ENCODE peak calls at places on chromosomes 3 and 15, in four cellular contexts. W is GM13976, J is GM10248, R is GM20000. B is an unnamed sample.

GRCh38 chr3:8327739-8328138 is 173.9 kb upstream of the LMCD1 start:
- DNase-seq in W (no peak), J (no peak), R (no peak), B (no peak)

GRCh38 chr15:70633394-70633793 is 130.0 kb downstream of the UACA start:
- DNase-seq in W (no peak), J (no peak), R (no peak), B (no peak)

GRCh38 chr3:26104856-26105255 is 315.0 kb downstream of the OXSM start:
- DNase-seq in W (no peak), J (no peak), R (no peak), B (no peak)

GRCh38 chr3:37973250-37974054 is 17.1 kb upstream of the VILL start:
- DNase-seq in W (no peak), J (no peak), R (no peak), B (no peak)

GRCh38 chr3:151476344-151477018 is 15.6 kb upstream of the IGSF10 start:
- DNase-seq in W (no peak), J (no peak), R (no peak), B (no peak)

GRCh38 chr3:116394365-116394764 is 50.9 kb downstream of the LSAMP start:
- DNase-seq in W (no peak), J (no peak), R (no peak), B (no peak)

GRCh38 chr15:42427429-42428223 is 63.3 kb downstream of the ZNF106 start:
- DNase-seq in W (no peak), J (no peak), R (no peak), B (no peak)

GRCh38 chr3:57048052-57048671 is 12.3 kb upstream of the SPATA12 start:
- DNase-seq in W (no peak), J (no peak), R (no peak), B (no peak)

GRCh38 chr15:51144021-51144532 is 49.4 kb upstream of the TNFAIP8L3 start:
- DNase-seq in W (no peak), J (no peak), R (no peak), B (no peak)

GRCh38 chr3:123289336-123290106 is 87.8 kb downstream of the SEC22A start:
- DNase-seq in W (no peak), J (no peak), R (no peak), B (no peak)

GRCh38 chr3:111954228-111954990 is 24.4 kb upstream of the ABHD10 start:
- DNase-seq in W (no peak), J (no peak), R (no peak), B (no peak)

GRCh38 chr3:57794501-57794900 is 38.4 kb downstream of the SLMAP start:
- DNase-seq in W (no peak), J (no peak), R (no peak), B (no peak)

GRCh38 chr15:43928152-43928551 is 101.3 kb downstream of the WDR76 start:
- DNase-seq in W (no peak), J (no peak), R (no peak), B (no peak)

GRCh38 chr15:66288796-66289195 is 4.6 kb upstream of the DIS3L start:
- DNase-seq in W (no peak), J (no peak), R (no peak), B (no peak)

GRCh38 chr15:61169275-61169903 is 59.7 kb downstream of the RORA start:
- DNase-seq in W (no peak), J (no peak), R (no peak), B (no peak)

GRCh38 chr15:68295430-68295829 is 17.9 kb downstream of the FEM1B start:
- DNase-seq in W (no peak), J (no peak), R (no peak), B (no peak)

GRCh38 chr3:49313902-49314676 is 25.8 kb downstream of the USP4 start:
- DNase-seq in W (no peak), J (no peak), R (peak), B (no peak)

GRCh38 chr3:114799789-114800188 is 347.3 kb downstream of the ZBTB20 start:
- DNase-seq in W (no peak), J (no peak), R (no peak), B (no peak)

GRCh38 chr3:184334470-184335158 is 2.8 kb upstream of the FAM131A start:
- DNase-seq in W (no peak), J (no peak), R (no peak), B (no peak)

GRCh38 chr15:41502787-41503668 is 9.4 kb downstream of the ITPKA start:
- DNase-seq in W (no peak), J (no peak), R (peak), B (peak)

GRCh38 chr3:39249453-39250115 is 30.3 kb downstream of the CX3CR1 start:
- DNase-seq in W (no peak), J (no peak), R (no peak), B (no peak)

GRCh38 chr3:172908871-172909270 is 158.3 kb downstream of the ECT2 start:
- DNase-seq in W (no peak), J (no peak), R (no peak), B (no peak)
- TF ChIP-seq CTCF in W (no peak), J (no peak), R (no peak), B (no peak)

DNA sequence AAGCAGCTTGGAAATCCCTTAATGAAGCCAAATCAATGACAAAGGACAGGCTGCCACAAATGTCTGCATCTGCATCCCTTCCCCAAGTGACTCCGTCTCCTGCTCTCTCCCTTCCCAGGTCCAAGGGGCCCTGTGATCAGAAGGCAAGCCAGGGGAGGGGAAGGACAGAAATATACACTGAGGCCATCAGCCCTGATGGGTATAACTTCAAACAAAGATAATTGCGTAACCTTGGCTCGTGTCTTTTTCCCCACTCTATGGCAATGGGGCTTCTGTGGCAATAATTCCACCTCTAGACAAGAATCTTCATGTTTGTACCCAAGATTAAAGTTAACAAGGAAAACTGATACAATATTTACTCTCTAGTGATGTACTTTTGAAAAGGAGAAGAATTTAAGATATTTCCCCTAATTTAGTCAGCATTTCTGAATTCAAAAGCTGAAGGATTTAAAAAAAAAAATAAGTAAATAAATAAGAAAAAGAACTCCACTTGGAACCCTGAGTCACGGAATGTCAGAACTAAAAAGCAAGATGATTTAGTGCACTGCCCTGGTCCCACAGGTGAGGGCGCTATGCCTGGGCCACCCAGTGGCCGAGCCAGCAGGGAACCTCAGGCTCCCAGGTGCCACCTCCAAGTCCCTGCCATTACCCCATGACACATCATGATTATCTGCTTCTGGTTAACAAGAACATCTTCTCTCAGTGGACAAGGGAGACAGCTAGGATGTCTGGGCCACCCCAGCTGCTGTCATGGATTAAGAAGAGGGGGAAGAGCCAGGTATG is 154.5 kb downstream of the STT3B start:
- DNase-seq in W (no peak), J (no peak), R (no peak), B (no peak)
- TF ChIP-seq CTCF in W (peak), J (no peak), R (no peak), B (peak)

GRCh38 chr15:74790080-74790916 is 8.4 kb downstream of the CSK start:
- DNase-seq in W (peak), J (no peak), R (no peak), B (no peak)

GRCh38 chr15:74789171-74789627 is 7.3 kb downstream of the CSK start:
- DNase-seq in W (no peak), J (no peak), R (no peak), B (no peak)

GRCh38 chr15:74791007-74791406 is 9.1 kb downstream of the CSK start:
- DNase-seq in W (no peak), J (no peak), R (no peak), B (no peak)

GRCh38 chr15:74788716-74789151 is 6.9 kb downstream of the CSK start:
- DNase-seq in W (peak), J (peak), R (peak), B (peak)

GRCh38 chr15:74789741-74790079 is 7.8 kb downstream of the CSK start:
- DNase-seq in W (no peak), J (no peak), R (no peak), B (no peak)
- TF ChIP-seq CTCF in W (no peak), J (no peak), R (no peak), B (no peak)

DNA sequence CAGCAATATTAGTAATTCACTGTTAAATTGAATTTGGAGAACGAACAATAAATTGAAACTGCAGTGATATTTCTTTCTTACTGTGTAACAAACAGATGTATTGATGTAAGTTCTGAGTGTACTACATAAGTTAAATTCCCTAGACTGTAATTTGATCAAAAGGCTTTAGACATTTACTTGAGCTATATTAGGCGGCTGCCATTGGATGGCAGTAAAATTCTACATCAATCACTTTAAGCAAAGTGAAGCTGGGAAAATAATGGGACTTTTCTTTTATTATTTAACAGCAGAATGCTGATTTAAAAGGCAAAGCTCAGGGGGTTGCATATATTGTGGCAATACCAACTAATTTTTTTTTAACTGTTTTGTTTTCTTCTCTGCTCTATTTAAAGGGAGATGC is 212.6 kb upstream of the PLSCR5 start:
- DNase-seq in W (no peak), J (no peak), R (no peak), B (no peak)
- TF ChIP-seq CTCF in W (no peak), J (no peak), R (no peak), B (no peak)

GRCh38 chr15:100650685-100651084 is 48.3 kb downstream of the ASB7 start:
- DNase-seq in W (no peak), J (no peak), R (no peak), B (no peak)
- TF ChIP-seq CTCF in W (no peak), J (peak), R (no peak), B (peak)

DNA sequence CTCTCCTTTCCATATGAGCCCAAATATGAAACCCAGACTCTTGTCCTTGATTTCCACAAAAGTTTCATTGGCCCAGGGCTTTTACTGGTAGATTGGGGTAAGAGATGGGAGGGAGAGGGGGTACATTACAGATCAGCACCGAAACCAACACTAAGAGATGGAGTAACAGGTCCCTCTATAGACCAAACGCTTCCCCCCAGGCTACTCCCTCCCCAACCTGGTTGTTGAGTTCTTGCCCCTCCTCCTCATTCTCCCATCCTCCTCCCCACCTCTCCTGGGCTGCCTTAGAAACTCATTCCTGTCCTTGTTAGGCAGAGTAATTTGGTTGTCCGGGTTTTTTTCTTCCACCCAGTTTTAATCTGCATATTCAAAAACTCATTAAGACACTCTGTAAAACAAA is 74.2 kb downstream of the MESD start:
- DNase-seq in W (no peak), J (no peak), R (no peak), B (no peak)
- TF ChIP-seq CTCF in W (no peak), J (no peak), R (no peak), B (no peak)

B was measured in GM13977.